ENCODE peak calls at places on chromosome 11, in eight cellular contexts. One of them, this sample, is unnamed.

GRCh38 chr11:63683133-63683991 is 2.1 kb downstream of the RTN3 start:
- DNase-seq in Peyer's patch: no peak
- DNase-seq in neuronal stem cell: no peak
- DNase-seq in CD8-positive, alpha-beta memory T cell: no peak
- DNase-seq in thoracic aorta: no peak
- DNase-seq in ovary: no peak
- DNase-seq in GM23248: peak; percentile 61
- DNase-seq in neural progenitor cell: no peak
- DNase-seq in this sample: no peak

GRCh38 chr11:96331556-96332168 is 11.3 kb downstream of the MAML2 start:
- DNase-seq in GM23248: peak; percentile 40
- DNase-seq in thoracic aorta: no peak
- DNase-seq in ovary: no peak
- DNase-seq in CD8-positive, alpha-beta memory T cell: no peak
- DNase-seq in neural progenitor cell: no peak
- DNase-seq in neuronal stem cell: no peak
- DNase-seq in Peyer's patch: no peak
- DNase-seq in this sample: no peak

GRCh38 chr11:117328414-117329010 is 858 bp downstream of the CEP164 start:
- DNase-seq in CD8-positive, alpha-beta memory T cell: no peak
- DNase-seq in neuronal stem cell: no peak
- DNase-seq in GM23248: peak; percentile 74
- DNase-seq in ovary: no peak
- DNase-seq in Peyer's patch: peak; percentile 53
- DNase-seq in neural progenitor cell: peak; percentile 25
- DNase-seq in thoracic aorta: peak; percentile 16
- DNase-seq in this sample: no peak

GRCh38 chr11:75320643-75321042 is 30.8 kb downstream of the ARRB1 start:
- DNase-seq in CD8-positive, alpha-beta memory T cell: no peak
- DNase-seq in thoracic aorta: no peak
- DNase-seq in GM23248: no peak
- DNase-seq in neuronal stem cell: no peak
- DNase-seq in Peyer's patch: no peak
- DNase-seq in neural progenitor cell: no peak
- DNase-seq in ovary: no peak
- DNase-seq in this sample: no peak

GRCh38 chr11:72778535-72779494 is 15.0 kb downstream of the STARD10 start:
- DNase-seq in ovary: no peak
- DNase-seq in thoracic aorta: no peak
- DNase-seq in CD8-positive, alpha-beta memory T cell: no peak
- DNase-seq in neural progenitor cell: no peak
- DNase-seq in neuronal stem cell: no peak
- DNase-seq in Peyer's patch: peak; percentile 58
- DNase-seq in GM23248: no peak
- DNase-seq in this sample: no peak

GRCh38 chr11:14899087-14899363 is 7.0 kb upstream of the CYP2R1 start:
- DNase-seq in neural progenitor cell: no peak
- DNase-seq in Peyer's patch: no peak
- DNase-seq in ovary: no peak
- DNase-seq in CD8-positive, alpha-beta memory T cell: no peak
- DNase-seq in neuronal stem cell: no peak
- DNase-seq in GM23248: no peak
- DNase-seq in thoracic aorta: no peak
- DNase-seq in this sample: no peak

GRCh38 chr11:102312656-102313055 is 4.6 kb upstream of the BIRC3 start:
- DNase-seq in Peyer's patch: no peak
- DNase-seq in ovary: no peak
- DNase-seq in GM23248: peak; percentile 32
- DNase-seq in neural progenitor cell: no peak
- DNase-seq in CD8-positive, alpha-beta memory T cell: no peak
- DNase-seq in neuronal stem cell: no peak
- DNase-seq in thoracic aorta: no peak
- DNase-seq in this sample: no peak

GRCh38 chr11:35615911-35616900 is 2.1 kb upstream of the FJX1 start:
- DNase-seq in Peyer's patch: no peak
- DNase-seq in CD8-positive, alpha-beta memory T cell: peak; percentile 31
- DNase-seq in thoracic aorta: no peak
- DNase-seq in GM23248: peak; percentile 81
- DNase-seq in neural progenitor cell: peak; percentile 70
- DNase-seq in neuronal stem cell: peak; percentile 39
- DNase-seq in ovary: no peak
- DNase-seq in this sample: no peak

GRCh38 chr11:115626414-115626813 is 122.2 kb upstream of the CADM1 start:
- DNase-seq in thoracic aorta: no peak
- DNase-seq in Peyer's patch: no peak
- DNase-seq in neuronal stem cell: no peak
- DNase-seq in GM23248: no peak
- DNase-seq in CD8-positive, alpha-beta memory T cell: no peak
- DNase-seq in neural progenitor cell: no peak
- DNase-seq in ovary: no peak
- DNase-seq in this sample: no peak

GRCh38 chr11:7512525-7513209 is 1.1 kb upstream of the PPFIBP2 start:
- DNase-seq in Peyer's patch: peak; percentile 90
- DNase-seq in thoracic aorta: peak; percentile 40
- DNase-seq in GM23248: peak; percentile 76
- DNase-seq in neural progenitor cell: no peak
- DNase-seq in neuronal stem cell: no peak
- DNase-seq in ovary: peak; percentile 73
- DNase-seq in CD8-positive, alpha-beta memory T cell: peak; percentile 56
- DNase-seq in this sample: no peak

GRCh38 chr11:117392001-117392690 is 64.5 kb downstream of the CEP164 start:
- DNase-seq in ovary: no peak
- DNase-seq in CD8-positive, alpha-beta memory T cell: no peak
- DNase-seq in GM23248: no peak
- DNase-seq in thoracic aorta: no peak
- DNase-seq in neural progenitor cell: no peak
- DNase-seq in neuronal stem cell: no peak
- DNase-seq in Peyer's patch: no peak
- DNase-seq in this sample: no peak

GRCh38 chr11:119166368-119167076 is 2.0 kb upstream of the NLRX1 start:
- DNase-seq in CD8-positive, alpha-beta memory T cell: no peak
- DNase-seq in neuronal stem cell: no peak
- DNase-seq in Peyer's patch: no peak
- DNase-seq in ovary: no peak
- DNase-seq in GM23248: peak; percentile 75
- DNase-seq in thoracic aorta: no peak
- DNase-seq in neural progenitor cell: no peak
- DNase-seq in this sample: peak; percentile 60

GRCh38 chr11:116601734-116602636 is 170.8 kb downstream of the BUD13 start:
- DNase-seq in ovary: no peak
- DNase-seq in neuronal stem cell: no peak
- DNase-seq in Peyer's patch: no peak
- DNase-seq in thoracic aorta: no peak
- DNase-seq in GM23248: peak; percentile 36
- DNase-seq in neural progenitor cell: no peak
- DNase-seq in CD8-positive, alpha-beta memory T cell: no peak
- DNase-seq in this sample: no peak

GRCh38 chr11:120599816-120600420 is 88.4 kb downstream of the GRIK4 start:
- DNase-seq in neuronal stem cell: no peak
- DNase-seq in ovary: no peak
- DNase-seq in neural progenitor cell: no peak
- DNase-seq in GM23248: no peak
- DNase-seq in CD8-positive, alpha-beta memory T cell: no peak
- DNase-seq in thoracic aorta: no peak
- DNase-seq in Peyer's patch: no peak
- DNase-seq in this sample: no peak

GRCh38 chr11:26377619-26378018 is 45.7 kb downstream of the ANO3 start:
- DNase-seq in neural progenitor cell: no peak
- DNase-seq in thoracic aorta: no peak
- DNase-seq in ovary: no peak
- DNase-seq in GM23248: peak; percentile 3
- DNase-seq in CD8-positive, alpha-beta memory T cell: no peak
- DNase-seq in Peyer's patch: no peak
- DNase-seq in neuronal stem cell: no peak
- DNase-seq in this sample: no peak

GRCh38 chr11:126468102-126468521 is 112.6 kb downstream of the ST3GAL4 start:
- DNase-seq in neural progenitor cell: no peak
- DNase-seq in Peyer's patch: no peak
- DNase-seq in GM23248: no peak
- DNase-seq in ovary: no peak
- DNase-seq in CD8-positive, alpha-beta memory T cell: no peak
- DNase-seq in thoracic aorta: no peak
- DNase-seq in neuronal stem cell: no peak
- DNase-seq in this sample: no peak

GRCh38 chr11:116641561-116642045 is 131.2 kb downstream of the BUD13 start:
- DNase-seq in CD8-positive, alpha-beta memory T cell: no peak
- DNase-seq in ovary: peak; percentile 52
- DNase-seq in Peyer's patch: peak; percentile 66
- DNase-seq in neural progenitor cell: peak; percentile 67
- DNase-seq in GM23248: peak; percentile 32
- DNase-seq in neuronal stem cell: peak; percentile 30
- DNase-seq in thoracic aorta: no peak
- DNase-seq in this sample: no peak

GRCh38 chr11:57597971-57598830 is 716 bp downstream of the SERPING1 start:
- DNase-seq in Peyer's patch: peak; percentile 69
- DNase-seq in neuronal stem cell: peak; percentile 97
- DNase-seq in neural progenitor cell: peak; percentile 98
- DNase-seq in CD8-positive, alpha-beta memory T cell: no peak
- DNase-seq in thoracic aorta: peak; percentile 25
- DNase-seq in ovary: peak; percentile 92
- DNase-seq in GM23248: peak; percentile 83
- DNase-seq in this sample: no peak

GRCh38 chr11:27213232-27213660 is 149.8 kb downstream of the CCDC34 start:
- DNase-seq in neuronal stem cell: peak; percentile 17
- DNase-seq in Peyer's patch: no peak
- DNase-seq in neural progenitor cell: peak; percentile 52
- DNase-seq in CD8-positive, alpha-beta memory T cell: no peak
- DNase-seq in ovary: no peak
- DNase-seq in GM23248: peak; percentile 94
- DNase-seq in thoracic aorta: no peak
- DNase-seq in this sample: no peak

GRCh38 chr11:108871152-108871551 is 206.3 kb downstream of the DDX10 start:
- DNase-seq in ovary: peak; percentile 32
- DNase-seq in Peyer's patch: peak; percentile 46
- DNase-seq in thoracic aorta: no peak
- DNase-seq in CD8-positive, alpha-beta memory T cell: no peak
- DNase-seq in neuronal stem cell: no peak
- DNase-seq in GM23248: peak; percentile 68
- DNase-seq in neural progenitor cell: peak; percentile 41
- DNase-seq in this sample: no peak

GRCh38 chr11:71446150-71446549 is 2.0 kb downstream of the DHCR7 start:
- DNase-seq in Peyer's patch: no peak
- DNase-seq in thoracic aorta: no peak
- DNase-seq in GM23248: no peak
- DNase-seq in neural progenitor cell: no peak
- DNase-seq in ovary: no peak
- DNase-seq in CD8-positive, alpha-beta memory T cell: no peak
- DNase-seq in neuronal stem cell: no peak
- DNase-seq in this sample: no peak

GRCh38 chr11:118263694-118264567 is at the start of gene MPZL2:
- DNase-seq in CD8-positive, alpha-beta memory T cell: peak; percentile 39
- DNase-seq in neuronal stem cell: peak; percentile 18
- DNase-seq in Peyer's patch: peak; percentile 77
- DNase-seq in thoracic aorta: no peak
- DNase-seq in GM23248: peak; percentile 11
- DNase-seq in neural progenitor cell: peak; percentile 63
- DNase-seq in ovary: no peak
- DNase-seq in this sample: peak; percentile 90

GRCh38 chr11:124535552-124536232 is 7.8 kb downstream of the OR8B12 start:
- DNase-seq in CD8-positive, alpha-beta memory T cell: no peak
- DNase-seq in ovary: no peak
- DNase-seq in thoracic aorta: no peak
- DNase-seq in neural progenitor cell: no peak
- DNase-seq in GM23248: no peak
- DNase-seq in Peyer's patch: no peak
- DNase-seq in neuronal stem cell: no peak
- DNase-seq in this sample: no peak

GRCh38 chr11:79052539-79052938 is 388.3 kb downstream of the TENM4 start:
- DNase-seq in Peyer's patch: no peak
- DNase-seq in thoracic aorta: no peak
- DNase-seq in neural progenitor cell: peak; percentile 61
- DNase-seq in CD8-positive, alpha-beta memory T cell: no peak
- DNase-seq in neuronal stem cell: no peak
- DNase-seq in ovary: no peak
- DNase-seq in GM23248: peak; percentile 38
- DNase-seq in this sample: no peak

GRCh38 chr11:67375320-67376021 is 2.1 kb upstream of the CLCF1 start:
- DNase-seq in Peyer's patch: no peak
- DNase-seq in thoracic aorta: no peak
- DNase-seq in CD8-positive, alpha-beta memory T cell: no peak
- DNase-seq in neural progenitor cell: peak; percentile 41
- DNase-seq in neuronal stem cell: no peak
- DNase-seq in ovary: no peak
- DNase-seq in GM23248: no peak
- DNase-seq in this sample: no peak

GRCh38 chr11:84819128-84819527 is 808.0 kb downstream of the DLG2 start:
- DNase-seq in neural progenitor cell: no peak
- DNase-seq in thoracic aorta: no peak
- DNase-seq in CD8-positive, alpha-beta memory T cell: no peak
- DNase-seq in GM23248: peak; percentile 59
- DNase-seq in Peyer's patch: no peak
- DNase-seq in neuronal stem cell: no peak
- DNase-seq in ovary: no peak
- DNase-seq in this sample: no peak
- H3K27ac ChIP-seq in neural progenitor cell: no peak overlapping the region
- H3K27ac ChIP-seq in thoracic aorta: no peak overlapping the region
- H3K27ac ChIP-seq in CD8-positive, alpha-beta memory T cell: no peak overlapping the region
- H3K27ac ChIP-seq in GM23248: no peak overlapping the region
- H3K27ac ChIP-seq in Peyer's patch: no peak overlapping the region
- H3K27ac ChIP-seq in neuronal stem cell: no peak overlapping the region
- H3K27ac ChIP-seq in ovary: no peak overlapping the region
- H3K27ac ChIP-seq in this sample: peak overlapping the region; percentile 53

GRCh38 chr11:110366234-110366633 is 63.5 kb upstream of the FDX1 start:
- DNase-seq in Peyer's patch: no peak
- DNase-seq in ovary: peak; percentile 41
- DNase-seq in GM23248: no peak
- DNase-seq in CD8-positive, alpha-beta memory T cell: no peak
- DNase-seq in thoracic aorta: no peak
- DNase-seq in neural progenitor cell: no peak
- DNase-seq in neuronal stem cell: no peak
- DNase-seq in this sample: no peak

GRCh38 chr11:110367571-110367970 is 62.2 kb upstream of the FDX1 start:
- DNase-seq in neural progenitor cell: no peak
- DNase-seq in GM23248: peak; percentile 30
- DNase-seq in thoracic aorta: no peak
- DNase-seq in ovary: no peak
- DNase-seq in neuronal stem cell: no peak
- DNase-seq in CD8-positive, alpha-beta memory T cell: no peak
- DNase-seq in Peyer's patch: no peak
- DNase-seq in this sample: no peak

GRCh38 chr11:110362916-110363574 is 66.6 kb upstream of the RDX start:
- DNase-seq in CD8-positive, alpha-beta memory T cell: no peak
- DNase-seq in GM23248: no peak
- DNase-seq in thoracic aorta: no peak
- DNase-seq in Peyer's patch: no peak
- DNase-seq in ovary: no peak
- DNase-seq in neuronal stem cell: peak; percentile 57
- DNase-seq in neural progenitor cell: peak; percentile 81
- DNase-seq in this sample: no peak
- H3K27ac ChIP-seq in CD8-positive, alpha-beta memory T cell: no peak overlapping the region
- H3K27ac ChIP-seq in GM23248: no peak overlapping the region
- H3K27ac ChIP-seq in thoracic aorta: no peak overlapping the region
- H3K27ac ChIP-seq in Peyer's patch: no peak overlapping the region
- H3K27ac ChIP-seq in ovary: no peak overlapping the region
- H3K27ac ChIP-seq in neuronal stem cell: peak overlapping the region; percentile 78
- H3K27ac ChIP-seq in neural progenitor cell: peak overlapping the region; percentile 97
- H3K27ac ChIP-seq in this sample: no peak overlapping the region

GRCh38 chr11:44016546-44017442 is 31.0 kb upstream of the ACCSL start:
- DNase-seq in neuronal stem cell: no peak
- DNase-seq in CD8-positive, alpha-beta memory T cell: no peak
- DNase-seq in ovary: no peak
- DNase-seq in neural progenitor cell: no peak
- DNase-seq in Peyer's patch: peak; percentile 18
- DNase-seq in GM23248: peak; percentile 74
- DNase-seq in thoracic aorta: no peak
- DNase-seq in this sample: no peak
- H3K27ac ChIP-seq in neuronal stem cell: no peak overlapping the region
- H3K27ac ChIP-seq in CD8-positive, alpha-beta memory T cell: no peak overlapping the region
- H3K27ac ChIP-seq in ovary: no peak overlapping the region
- H3K27ac ChIP-seq in neural progenitor cell: no peak overlapping the region
- H3K27ac ChIP-seq in Peyer's patch: no peak overlapping the region
- H3K27ac ChIP-seq in GM23248: peak overlapping the region; percentile 79
- H3K27ac ChIP-seq in thoracic aorta: peak overlapping the region; percentile 96
- H3K27ac ChIP-seq in this sample: no peak overlapping the region

GRCh38 chr11:9219572-9219971 is 45.6 kb downstream of the DENND5A start:
- DNase-seq in neuronal stem cell: no peak
- DNase-seq in CD8-positive, alpha-beta memory T cell: no peak
- DNase-seq in Peyer's patch: no peak
- DNase-seq in neural progenitor cell: no peak
- DNase-seq in ovary: no peak
- DNase-seq in thoracic aorta: no peak
- DNase-seq in GM23248: peak; percentile 85
- DNase-seq in this sample: no peak
- H3K27ac ChIP-seq in neuronal stem cell: no peak overlapping the region
- H3K27ac ChIP-seq in CD8-positive, alpha-beta memory T cell: no peak overlapping the region
- H3K27ac ChIP-seq in Peyer's patch: no peak overlapping the region
- H3K27ac ChIP-seq in neural progenitor cell: no peak overlapping the region
- H3K27ac ChIP-seq in ovary: no peak overlapping the region
- H3K27ac ChIP-seq in thoracic aorta: peak overlapping the region; percentile 45
- H3K27ac ChIP-seq in GM23248: peak overlapping the region; percentile 96
- H3K27ac ChIP-seq in this sample: no peak overlapping the region

This sample was measured in epithelial cell of prostate.